ENCODE peak calls at places on chromosomes 4 and X, in six cellular contexts. T is mesenchymal stem cell, G is H9, Q is H1, Y is trophoblast cell, C is IMR-90. E is an unnamed sample.

GRCh38 chrX:53235566-53235965 is 10.6 kb upstream of the KDM5C start:
- DNase-seq in Q (no peak), G (no peak), Y (no peak), T (no peak), C (no peak), E (no peak)

GRCh38 chrX:119729408-119730201 is 28.8 kb upstream of the SOWAHD start:
- DNase-seq in G (peak), C (peak), Y (peak), T (peak), Q (peak), E (peak)

GRCh38 chr4:21544410-21544809 is 404.2 kb downstream of the KCNIP4 start:
- DNase-seq in Y (no peak), G (no peak), C (no peak), Q (no peak), T (peak), E (no peak)

GRCh38 chr4:158667651-158668198 is 4.0 kb downstream of the C4orf46 start:
- DNase-seq in C (peak), Y (peak), Q (no peak), T (peak), G (no peak), E (no peak)

GRCh38 chr4:29075366-29075765 is 1644.8 kb upstream of the PCDH7 start:
- DNase-seq in Q (no peak), G (no peak), T (no peak), C (no peak), Y (no peak), E (no peak)

GRCh38 chr4:15003891-15004700 is 1.8 kb downstream of the CPEB2 start:
- DNase-seq in Q (peak), Y (peak), C (no peak), G (peak), T (peak), E (peak)

GRCh38 chrX:139203681-139204575 is 326.6 kb upstream of the F9 start:
- DNase-seq in Y (peak), G (no peak), C (no peak), T (no peak), Q (peak), E (no peak)

GRCh38 chr4:185713272-185713671 is 98.7 kb downstream of the SORBS2 start:
- DNase-seq in Q (no peak), C (no peak), G (no peak), T (no peak), Y (no peak), E (no peak)

GRCh38 chr4:103754844-103755243 is 35.1 kb upstream of the TACR3 start:
- DNase-seq in T (no peak), Q (no peak), C (no peak), Y (no peak), G (no peak), E (no peak)

DNA sequence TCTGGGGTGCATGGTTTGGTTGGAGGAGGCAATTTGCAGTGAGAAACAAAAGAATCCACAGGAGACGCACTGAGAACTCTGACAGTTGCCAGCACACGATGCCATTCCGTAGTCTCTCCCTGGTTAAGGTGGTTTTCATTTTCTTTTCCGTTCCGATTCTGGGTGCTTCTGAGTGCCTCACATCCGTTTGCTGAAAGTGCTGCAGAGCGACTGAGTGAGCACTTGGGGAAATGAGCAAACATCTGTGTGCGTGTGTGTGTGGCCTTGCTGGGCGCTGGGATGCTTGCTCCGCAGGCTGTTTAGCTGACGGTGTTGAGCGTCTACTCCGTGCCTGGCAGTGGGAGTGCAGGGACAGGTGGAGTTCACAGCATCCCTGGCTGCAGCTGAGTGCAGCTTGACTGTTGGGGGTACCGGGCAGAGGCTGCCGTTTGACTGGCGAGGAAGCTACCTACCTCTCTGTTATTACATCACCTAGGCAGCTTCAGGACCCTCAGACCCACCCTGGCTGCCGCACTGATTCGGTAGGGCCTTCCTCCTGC is 49.3 kb downstream of the SORCS2 start:
- DNase-seq in Y (no peak), G (no peak), Q (no peak), C (no peak), T (no peak), E (no peak)
- H3K14ac ChIP-seq in Y (no peak), G (no peak), Q (no peak), C (no peak), T (no peak), E (peak)

GRCh38 chr4:94895081-94895480 is 137.3 kb downstream of the BMPR1B start:
- DNase-seq in T (peak), C (peak), Q (no peak), Y (no peak), G (no peak), E (no peak)
- H3K14ac ChIP-seq in T (no peak), C (no peak), Q (no peak), Y (no peak), G (no peak), E (no peak)

DNA sequence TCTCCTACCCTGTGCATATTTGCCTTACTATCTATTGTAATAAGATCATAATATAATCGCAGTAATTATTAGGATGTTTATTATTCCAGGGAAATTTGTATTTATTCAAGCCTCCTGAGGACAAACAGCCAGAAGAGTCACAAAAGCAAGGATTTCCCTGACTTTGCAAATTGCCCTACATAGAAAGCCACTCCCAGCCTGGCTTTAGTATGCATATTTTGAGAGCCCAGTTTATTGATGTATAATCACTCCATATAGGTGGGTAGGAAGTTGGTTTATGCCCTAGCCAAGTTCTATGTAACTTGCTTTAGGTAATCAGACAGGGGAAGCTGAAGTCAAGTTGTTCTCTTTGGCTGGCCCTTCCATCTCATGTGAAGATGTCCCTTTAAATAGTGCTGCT is 70.7 kb upstream of the KIT start:
- DNase-seq in Q (no peak), G (no peak), Y (peak), T (no peak), C (no peak), E (no peak)
- H3K14ac ChIP-seq in Q (no peak), G (no peak), Y (no peak), T (no peak), C (no peak), E (no peak)

DNA sequence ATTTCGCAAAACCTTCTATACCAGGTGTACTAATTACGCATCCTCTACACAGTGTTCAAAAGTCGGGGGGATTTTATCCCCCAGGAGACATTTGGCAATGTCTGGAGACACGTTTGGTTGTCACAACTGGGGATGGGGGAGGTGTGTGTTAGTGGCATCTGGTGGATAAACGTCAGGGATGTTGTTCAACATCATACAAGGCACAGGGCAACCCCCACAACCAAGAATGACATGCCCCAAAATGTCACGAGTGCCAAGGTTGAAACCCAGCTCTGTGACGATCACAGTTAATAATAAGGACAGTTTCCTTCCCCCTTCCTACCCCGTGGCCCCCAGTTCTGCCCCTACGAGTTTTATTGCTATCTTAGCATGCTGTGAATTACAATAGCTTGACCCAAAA is 15.9 kb upstream of the SEL1L3 start:
- DNase-seq in T (no peak), C (no peak), Y (no peak), G (no peak), Q (no peak), E (no peak)
- H3K14ac ChIP-seq in T (no peak), C (no peak), Y (no peak), G (no peak), Q (no peak), E (no peak)

DNA sequence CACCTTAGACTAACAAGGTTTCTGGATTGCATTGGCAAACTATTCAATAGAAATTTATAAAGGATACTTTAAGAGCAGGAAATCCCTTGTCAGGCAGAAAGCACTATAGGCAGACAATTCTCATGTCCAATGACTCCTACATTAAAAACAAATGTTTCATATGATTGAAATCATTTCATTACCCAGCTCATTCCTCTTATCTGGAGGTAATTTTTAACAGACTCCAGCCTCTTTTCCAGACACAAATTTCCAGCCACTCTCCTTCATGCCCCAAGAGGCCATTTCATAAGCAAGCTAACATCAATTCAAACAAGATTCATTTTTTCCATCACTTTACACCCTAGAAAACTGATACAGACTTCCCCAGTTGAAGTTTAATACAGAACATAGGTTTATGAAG is 495.1 kb upstream of the FRG1 start:
- DNase-seq in C (no peak), G (no peak), Q (no peak), Y (no peak), T (no peak), E (no peak)
- H3K14ac ChIP-seq in C (no peak), G (no peak), Q (no peak), Y (no peak), T (no peak), E (no peak)